ENCODE peak calls at places on chromosome 9, in six cellular contexts. S is NCI-H1092; N is GM12892; A is HEK293T; U is fibroblast of the aortic adventitia; K is stimulated activated CD4-positive, alpha-beta T cell treated with anti-CD3 and anti-CD28 coated beads, Interleukin-1b, Interleukin-23, amount 100 ng/mL, for 1 hour. Z is an unnamed sample.

GRCh38 chr9:127467621-127468020 is 16.3 kb downstream of the LRSAM1 start:
- DNase-seq in S (no peak), N (no peak), A (no peak), U (no peak), K (no peak), Z (no peak)

GRCh38 chr9:92369075-92369474 is 35.3 kb downstream of the OGN start:
- DNase-seq in S (no peak), N (no peak), A (no peak), U (no peak), K (no peak), Z (no peak)

GRCh38 chr9:13569706-13570423 is 290.4 kb upstream of the MPDZ start:
- DNase-seq in S (no peak), N (no peak), A (no peak), U (peak), K (no peak), Z (no peak)

GRCh38 chr9:92119581-92119980 is 4.4 kb upstream of the SPTLC1 start:
- DNase-seq in S (no peak), N (no peak), A (no peak), U (no peak), K (no peak), Z (no peak)

GRCh38 chr9:38422555-38423245 is 1.6 kb downstream of the IGFBPL1 start:
- DNase-seq in S (no peak), N (no peak), A (no peak), U (no peak), K (no peak), Z (no peak)

GRCh38 chr9:70073193-70073592 is 29.5 kb downstream of the MAMDC2 start:
- DNase-seq in S (no peak), N (no peak), A (no peak), U (peak), K (no peak), Z (no peak)

GRCh38 chr9:107213561-107214028 is 69.5 kb upstream of the RAD23B start:
- DNase-seq in S (no peak), N (peak), A (no peak), U (peak), K (no peak), Z (no peak)

GRCh38 chr9:93586290-93587057 is 10.1 kb downstream of the PHF2 start:
- DNase-seq in S (no peak), N (no peak), A (no peak), U (no peak), K (no peak), Z (no peak)

GRCh38 chr9:40928803-40929487 is 199.5 kb downstream of the FOXD4L6 start:
- DNase-seq in S (no peak), N (no peak), A (no peak), U (no peak), K (no peak), Z (no peak)

GRCh38 chr9:114662081-114662989 is 4.7 kb upstream of the TEX53 start:
- DNase-seq in S (peak), N (peak), A (peak), U (peak), K (peak), Z (peak)

GRCh38 chr9:131678499-131679111 is 61.3 kb downstream of the RAPGEF1 start:
- DNase-seq in S (no peak), N (peak), A (peak), U (peak), K (peak), Z (no peak)

GRCh38 chr9:35415769-35416427 is 74.0 kb upstream of the RUSC2 start:
- DNase-seq in S (no peak), N (no peak), A (no peak), U (no peak), K (no peak), Z (no peak)

GRCh38 chr9:116493183-116493582 is 193.9 kb upstream of the TRIM32 start:
- DNase-seq in S (no peak), N (no peak), A (no peak), U (peak), K (no peak), Z (no peak)

GRCh38 chr9:15317836-15318235 is 10.8 kb upstream of the TTC39B start:
- DNase-seq in S (no peak), N (no peak), A (no peak), U (peak), K (no peak), Z (no peak)

GRCh38 chr9:16309350-16310271 is 560.9 kb downstream of the BNC2 start:
- DNase-seq in S (no peak), N (no peak), A (no peak), U (peak), K (no peak), Z (no peak)

GRCh38 chr9:124297915-124298645 is 40.3 kb downstream of the NEK6 start:
- DNase-seq in S (no peak), N (no peak), A (no peak), U (no peak), K (no peak), Z (no peak)

GRCh38 chr9:99340281-99340680 is 118.2 kb downstream of the SEC61B start:
- DNase-seq in S (no peak), N (no peak), A (no peak), U (no peak), K (no peak), Z (no peak)

GRCh38 chr9:112863214-112863613 is 27.5 kb downstream of the SLC46A2 start:
- DNase-seq in S (no peak), N (no peak), A (no peak), U (peak), K (no peak), Z (no peak)

GRCh38 chr9:129398901-129399300 is 220.8 kb upstream of the IER5L start:
- DNase-seq in S (no peak), N (no peak), A (no peak), U (no peak), K (no peak), Z (no peak)

GRCh38 chr9:129491486-129491855 is 129.4 kb downstream of the C9orf50 start:
- DNase-seq in S (no peak), N (no peak), A (no peak), U (no peak), K (no peak), Z (no peak)

GRCh38 chr9:112384690-112385089 is 4.8 kb downstream of the HSDL2 start:
- DNase-seq in S (no peak), N (no peak), A (no peak), U (no peak), K (no peak), Z (no peak)

GRCh38 chr9:83041771-83042170 is 21.2 kb downstream of the RASEF start:
- DNase-seq in S (no peak), N (no peak), A (no peak), U (no peak), K (no peak), Z (no peak)

GRCh38 chr9:24832307-24832706 is 286.6 kb upstream of the IZUMO3 start:
- DNase-seq in S (no peak), N (no peak), A (peak), U (no peak), K (no peak), Z (no peak)

GRCh38 chr9:96048116-96048953 is 172.8 kb downstream of the ERCC6L2 start:
- DNase-seq in S (peak), N (no peak), A (no peak), U (peak), K (no peak), Z (no peak)

GRCh38 chr9:128909859-128910258 is 10.9 kb upstream of the PHYHD1 start:
- DNase-seq in S (no peak), N (no peak), A (no peak), U (no peak), K (no peak), Z (no peak)

GRCh38 chr9:114786251-114786650 is 19.6 kb downstream of the TNFSF15 start:
- DNase-seq in S (no peak), N (no peak), A (no peak), U (peak), K (no peak), Z (no peak)

GRCh38 chr9:128053560-128053959 is 13.6 kb downstream of the NAIF1 start:
- DNase-seq in S (no peak), N (no peak), A (no peak), U (no peak), K (no peak), Z (no peak)

GRCh38 chr9:89421595-89421994 is 76.3 kb downstream of the SEMA4D start:
- DNase-seq in S (no peak), N (no peak), A (no peak), U (no peak), K (no peak), Z (no peak)

GRCh38 chr9:100170556-100170955 is 71.5 kb downstream of the INVS start:
- DNase-seq in S (no peak), N (no peak), A (no peak), U (no peak), K (no peak), Z (no peak)

Z was measured in NCI-H1048.